ENCODE peak calls at places on chromosome 17, in four cellular contexts. J is neural progenitor cell, C is left ventricle myocardium inferior, Z is body of pancreas. N is an unnamed sample.

GRCh38 chr17:78252111-78252634 is 20.7 kb downstream of the TMEM235 start:
- DNase-seq in C (no peak), Z (no peak), J (no peak), N (no peak)

GRCh38 chr17:15453782-15454181 is 13.6 kb downstream of the CDRT4 start:
- DNase-seq in J (no peak), C (no peak), Z (no peak), N (no peak)

GRCh38 chr17:44350733-44351226 is 5.7 kb downstream of the GRN start:
- DNase-seq in J (peak), C (peak), Z (peak), N (peak)

GRCh38 chr17:32227910-32228309 is 37.7 kb upstream of the RHBDL3 start:
- DNase-seq in Z (no peak), C (no peak), J (peak), N (no peak)

GRCh38 chr17:5618511-5618910 is 34.2 kb upstream of the NLRP1 start:
- DNase-seq in J (no peak), C (no peak), Z (no peak), N (no peak)

GRCh38 chr17:45229681-45230409 is 8.2 kb downstream of the FMNL1 start:
- DNase-seq in J (no peak), C (peak), Z (no peak), N (no peak)

GRCh38 chr17:75635610-75636202 is 2.5 kb downstream of the SMIM5 start:
- DNase-seq in J (no peak), C (peak), Z (no peak), N (no peak)

GRCh38 chr17:59706900-59707181 is 389 bp downstream of the PTRH2 start:
- DNase-seq in Z (no peak), C (no peak), J (no peak), N (no peak)

GRCh38 chr17:78176548-78177025 is 8.2 kb downstream of the SYNGR2 start:
- DNase-seq in Z (peak), C (peak), J (peak), N (peak)

GRCh38 chr17:51250314-51250840 is 9.5 kb downstream of the MBTD1 start:
- DNase-seq in J (no peak), Z (no peak), C (no peak), N (no peak)

GRCh38 chr17:31610301-31610910 is 218.9 kb downstream of the RAB11FIP4 start:
- DNase-seq in Z (no peak), C (no peak), J (no peak), N (no peak)

GRCh38 chr17:50101346-50102163 is 6.4 kb downstream of the PDK2 start:
- DNase-seq in Z (peak), C (peak), J (peak), N (no peak)

GRCh38 chr17:83179811-83180210 is 100.4 kb downstream of the METRNL start:
- DNase-seq in C (no peak), J (no peak), Z (no peak), N (no peak)

DNA sequence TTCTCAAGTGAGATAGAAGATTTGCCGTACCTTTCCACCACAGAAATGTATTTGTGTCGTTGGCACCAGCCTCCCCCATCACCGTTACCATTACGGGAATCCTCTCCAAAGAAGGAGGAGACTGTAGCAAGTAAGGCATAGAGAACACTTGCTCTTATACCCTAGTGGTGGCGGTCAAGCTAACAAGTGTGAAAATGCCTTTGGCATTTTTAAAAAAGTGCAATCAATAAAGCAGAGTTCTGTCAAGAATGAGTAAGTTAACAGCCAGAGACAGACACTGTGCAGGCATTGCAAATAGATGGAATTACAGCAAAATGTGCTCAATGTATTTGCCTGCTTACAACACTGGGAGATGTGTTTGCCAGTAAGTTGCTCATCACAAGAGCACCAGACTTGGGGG is 7.7 kb downstream of the MSL1 start:
- DNase-seq in J (no peak), Z (no peak), C (no peak), N (no peak)
- TF ChIP-seq CTCF in J (no peak), Z (no peak), C (no peak), N (no peak)

GRCh38 chr17:21215935-21216334 is 2.0 kb upstream of the TMEM11 start:
- DNase-seq in J (no peak), Z (no peak), C (no peak), N (no peak)
- H3K27ac ChIP-seq in J (no peak), Z (no peak), C (no peak), N (no peak)

GRCh38 chr17:74457820-74458166 is 8.6 kb upstream of the CD300A start:
- DNase-seq in C (no peak), J (no peak), Z (no peak), N (no peak)
- TF ChIP-seq CTCF in C (peak), J (no peak), Z (no peak), N (peak)

GRCh38 chr17:63387941-63388340 is 58.2 kb downstream of the CYB561 start:
- DNase-seq in Z (no peak), J (no peak), C (no peak), N (no peak)

GRCh38 chr17:63395075-63395815 is 50.9 kb downstream of the CYB561 start:
- DNase-seq in J (no peak), C (no peak), Z (no peak), N (no peak)

GRCh38 chr17:63390090-63390489 is 56.0 kb downstream of the CYB561 start:
- DNase-seq in J (no peak), C (no peak), Z (no peak), N (no peak)
- H3K27ac ChIP-seq in J (no peak), C (no peak), Z (no peak), N (no peak)

DNA sequence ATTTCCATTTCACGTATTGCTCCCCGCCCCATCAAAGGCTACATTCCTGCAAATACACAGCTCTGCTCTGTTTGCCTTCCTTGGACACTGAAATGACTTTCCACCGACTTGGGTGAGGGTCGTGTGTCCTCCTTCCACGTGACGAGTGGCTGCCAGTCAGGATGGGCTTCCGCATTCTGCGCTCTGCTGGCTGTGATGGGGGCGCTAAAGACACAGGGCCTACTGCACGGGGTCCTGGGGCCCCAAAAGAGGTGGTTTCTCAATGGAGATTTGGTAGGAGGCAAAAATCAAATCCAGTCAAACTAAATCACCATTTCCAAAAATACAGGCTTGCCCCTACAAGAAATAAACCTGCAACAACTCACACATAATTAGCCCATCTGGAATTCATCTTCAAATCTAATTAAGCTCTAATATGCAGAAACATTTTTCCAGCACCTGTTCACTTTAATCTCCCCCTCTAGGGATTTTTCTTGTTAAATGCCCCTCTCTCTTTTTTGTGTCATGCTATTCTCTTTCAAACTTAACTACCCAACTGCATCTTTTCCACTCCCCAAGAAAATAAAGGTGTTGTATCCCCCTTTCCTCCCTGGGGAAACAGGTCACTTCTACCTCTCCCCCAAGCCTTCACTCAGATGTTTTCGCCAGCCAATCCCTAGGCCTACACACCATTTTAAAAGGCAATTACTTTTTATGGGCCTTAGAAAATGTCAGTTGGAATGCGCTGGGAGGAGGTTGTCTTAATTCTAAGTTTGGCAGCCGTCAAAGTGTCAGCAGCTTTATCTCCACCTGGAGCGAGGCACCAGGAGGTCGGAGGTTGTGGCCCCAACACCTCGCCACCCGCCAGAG is 21.9 kb upstream of the FAAP100 start:
- DNase-seq in C (no peak), J (no peak), Z (no peak), N (no peak)
- TF ChIP-seq CTCF in C (no peak), J (no peak), Z (no peak), N (no peak)

GRCh38 chr17:65368341-65368740 is 193.1 kb downstream of the AXIN2 start:
- DNase-seq in C (no peak), J (no peak), Z (no peak), N (no peak)
- H3K27ac ChIP-seq in C (no peak), J (no peak), Z (no peak), N (peak)